ENCODE peak calls at places on chromosomes 12 and 14, in five cellular contexts. E is CD8-positive, alpha-beta T cell; Q is stomach; Y is CD4-positive, alpha-beta T cell; G is neural crest cell. A is an unnamed sample.

GRCh38 chr12:64814432-64814831 is 10.0 kb upstream of the TBC1D30 start:
- DNase-seq in E (no peak), Q (no peak), Y (no peak), G (no peak), A (no peak)

GRCh38 chr12:19369691-19370148 is 69.6 kb upstream of the AEBP2 start:
- DNase-seq in E (no peak), Q (no peak), Y (no peak), G (no peak), A (no peak)

GRCh38 chr12:96743606-96744005 is 163.5 kb upstream of the NEDD1 start:
- DNase-seq in E (no peak), Q (no peak), Y (no peak), G (no peak), A (no peak)

GRCh38 chr14:103594265-103594664 is 31.5 kb downstream of the COA8 start:
- DNase-seq in E (no peak), Q (no peak), Y (no peak), G (peak; percentile 65), A (no peak)

GRCh38 chr12:65699251-65699650 is 125.0 kb upstream of the HMGA2 start:
- DNase-seq in E (no peak), Q (no peak), Y (no peak), G (no peak), A (no peak)

GRCh38 chr12:132123970-132124765 is 20.0 kb downstream of the DDX51 start:
- DNase-seq in E (no peak), Q (no peak), Y (no peak), G (no peak), A (no peak)

GRCh38 chr14:37170993-37171392 is 1.4 kb downstream of the SLC25A21 start:
- DNase-seq in E (no peak), Q (no peak), Y (no peak), G (no peak), A (no peak)

GRCh38 chr14:62181591-62181990 is 419.4 kb downstream of the SNAPC1 start:
- DNase-seq in E (no peak), Q (no peak), Y (no peak), G (no peak), A (no peak)

GRCh38 chr12:66176525-66176924 is 6.7 kb upstream of the TMBIM4 start:
- DNase-seq in E (no peak), Q (no peak), Y (no peak), G (no peak), A (no peak)

GRCh38 chr12:111417290-111417689 is 11.6 kb downstream of the SH2B3 start:
- DNase-seq in E (no peak), Q (no peak), Y (no peak), G (no peak), A (no peak)

GRCh38 chr12:94172031-94172430 is 23.7 kb downstream of the PLXNC1 start:
- DNase-seq in E (no peak), Q (no peak), Y (no peak), G (no peak), A (no peak)

GRCh38 chr14:75877884-75878283 is 103.9 kb downstream of the TGFB3 start:
- DNase-seq in E (no peak), Q (no peak), Y (no peak), G (no peak), A (no peak)

GRCh38 chr12:115598827-115599226 is 678.7 kb downstream of the MED13L start:
- DNase-seq in E (no peak), Q (no peak), Y (no peak), G (peak; percentile 14), A (no peak)

GRCh38 chr14:52618602-52619001 is 66.0 kb downstream of the GPR137C start:
- DNase-seq in E (no peak), Q (no peak), Y (no peak), G (no peak), A (no peak)

GRCh38 chr14:80047761-80048160 is 163.5 kb downstream of the DIO2 start:
- DNase-seq in E (no peak), Q (no peak), Y (no peak), G (no peak), A (no peak)

GRCh38 chr12:90896164-90896563 is 58.8 kb downstream of the CCER1 start:
- DNase-seq in E (no peak), Q (no peak), Y (no peak), G (no peak), A (no peak)

GRCh38 chr14:99529899-99530298 is 48.7 kb downstream of the CCNK start:
- DNase-seq in E (no peak), Q (no peak), Y (no peak), G (no peak), A (no peak)

GRCh38 chr14:96225745-96226151 is 21.1 kb downstream of the BDKRB2 start:
- DNase-seq in E (no peak), Q (no peak), Y (no peak), G (no peak), A (no peak)

GRCh38 chr14:96793547-96793946 is 3.6 kb upstream of the VRK1 start:
- DNase-seq in E (no peak), Q (no peak), Y (no peak), G (no peak), A (no peak)

GRCh38 chr14:55673048-55673447 is 93.0 kb downstream of the KTN1 start:
- DNase-seq in E (no peak), Q (no peak), Y (no peak), G (no peak), A (no peak)

GRCh38 chr14:30017370-30017993 is 89.8 kb upstream of the PRKD1 start:
- DNase-seq in E (no peak), Q (no peak), Y (no peak), G (no peak), A (no peak)

GRCh38 chr12:124009781-124010180 is 36.8 kb downstream of the ZNF664 start:
- DNase-seq in E (no peak), Q (no peak), Y (no peak), G (no peak), A (no peak)

GRCh38 chr14:104171029-104171697 is 32.8 kb downstream of the KIF26A start:
- DNase-seq in E (no peak), Q (peak; percentile 50), Y (no peak), G (no peak), A (no peak)

GRCh38 chr12:10807186-10807585 is at the start of gene TAS2R8:
- DNase-seq in E (no peak), Q (no peak), Y (no peak), G (no peak), A (no peak)

GRCh38 chr12:52427083-52427482 is 7.1 kb downstream of the KRT75 start:
- DNase-seq in E (no peak), Q (no peak), Y (no peak), G (no peak), A (no peak)

GRCh38 chr12:96425321-96425720 is 25.1 kb upstream of the CDK17 start:
- DNase-seq in E (no peak), Q (no peak), Y (no peak), G (no peak), A (no peak)

GRCh38 chr14:72402429-72402772 is 470.2 kb downstream of the RGS6 start:
- DNase-seq in E (no peak), Q (no peak), Y (no peak), G (no peak), A (no peak)

GRCh38 chr14:99397698-99398097 is 83.0 kb downstream of the SETD3 start:
- DNase-seq in E (no peak), Q (no peak), Y (no peak), G (no peak), A (no peak)

GRCh38 chr12:117362391-117362790 is 965 bp upstream of the NOS1 start:
- DNase-seq in E (no peak), Q (no peak), Y (no peak), G (no peak), A (no peak)

GRCh38 chr12:57738661-57739237 is at the start of gene AGAP2:
- DNase-seq in E (no peak), Q (no peak), Y (no peak), G (peak; percentile 45), A (no peak)

DNA sequence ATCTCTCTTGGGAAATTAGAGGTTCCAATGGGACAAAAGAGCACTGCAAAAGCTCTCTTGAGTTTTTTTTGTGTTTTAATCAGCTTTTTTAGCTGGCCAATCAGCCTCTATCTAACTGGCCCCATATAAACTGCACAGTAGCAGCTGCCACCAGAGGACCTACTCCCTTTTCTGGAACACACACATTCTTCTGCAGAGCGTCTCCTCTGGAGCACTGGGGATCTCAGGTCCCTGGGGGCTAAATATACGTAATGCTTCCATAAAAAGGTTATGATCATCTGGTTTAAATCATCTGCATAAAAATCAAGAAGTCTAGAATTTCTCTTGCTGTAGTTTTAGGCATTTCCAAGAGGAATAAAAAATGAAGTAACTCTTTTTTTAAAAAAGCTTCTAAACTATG is 32.3 kb downstream of the TSPAN8 start:
- DNase-seq in E (no peak), Q (no peak), Y (no peak), G (no peak), A (no peak)
- TF ChIP-seq CTCF in E (no peak), Q (no peak), Y (no peak), G (no peak), A (no peak)

DNA sequence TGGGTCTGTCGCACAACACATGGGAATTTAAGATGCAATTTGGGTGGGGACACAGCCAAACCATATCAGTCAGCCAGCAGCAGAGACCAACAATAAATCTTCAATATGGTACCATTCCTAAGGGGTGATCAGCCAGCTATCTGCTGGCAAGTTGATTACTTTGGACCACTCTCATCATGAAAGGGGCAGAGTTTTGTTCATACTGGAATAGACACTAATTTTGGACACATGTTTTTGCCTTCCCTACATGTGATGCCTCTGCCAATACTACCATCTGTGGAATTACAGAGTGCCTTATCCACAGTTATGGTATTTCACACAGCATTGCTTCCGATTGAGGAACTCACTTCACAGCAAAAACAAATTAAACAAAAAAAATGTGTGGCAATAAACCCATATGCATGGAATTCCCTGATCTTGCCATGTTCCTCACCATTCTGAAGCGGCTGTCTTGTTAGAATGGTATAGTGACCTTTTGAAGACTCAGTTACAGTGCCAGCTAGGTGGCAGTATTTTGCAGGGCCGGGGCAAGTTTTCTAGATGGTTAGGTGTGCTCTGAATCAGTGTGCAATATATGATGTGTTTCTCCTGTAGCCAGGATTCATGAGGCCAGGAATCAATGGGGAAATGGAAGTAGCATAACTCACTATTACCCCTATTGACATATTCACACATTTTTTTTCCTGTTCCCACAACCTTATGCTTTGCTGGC is 179.0 kb upstream of the IGF1 start:
- DNase-seq in E (no peak), Q (no peak), Y (no peak), G (no peak), A (no peak)
- TF ChIP-seq CTCF in E (no peak), Q (no peak), Y (no peak), G (no peak), A (no peak)

DNA sequence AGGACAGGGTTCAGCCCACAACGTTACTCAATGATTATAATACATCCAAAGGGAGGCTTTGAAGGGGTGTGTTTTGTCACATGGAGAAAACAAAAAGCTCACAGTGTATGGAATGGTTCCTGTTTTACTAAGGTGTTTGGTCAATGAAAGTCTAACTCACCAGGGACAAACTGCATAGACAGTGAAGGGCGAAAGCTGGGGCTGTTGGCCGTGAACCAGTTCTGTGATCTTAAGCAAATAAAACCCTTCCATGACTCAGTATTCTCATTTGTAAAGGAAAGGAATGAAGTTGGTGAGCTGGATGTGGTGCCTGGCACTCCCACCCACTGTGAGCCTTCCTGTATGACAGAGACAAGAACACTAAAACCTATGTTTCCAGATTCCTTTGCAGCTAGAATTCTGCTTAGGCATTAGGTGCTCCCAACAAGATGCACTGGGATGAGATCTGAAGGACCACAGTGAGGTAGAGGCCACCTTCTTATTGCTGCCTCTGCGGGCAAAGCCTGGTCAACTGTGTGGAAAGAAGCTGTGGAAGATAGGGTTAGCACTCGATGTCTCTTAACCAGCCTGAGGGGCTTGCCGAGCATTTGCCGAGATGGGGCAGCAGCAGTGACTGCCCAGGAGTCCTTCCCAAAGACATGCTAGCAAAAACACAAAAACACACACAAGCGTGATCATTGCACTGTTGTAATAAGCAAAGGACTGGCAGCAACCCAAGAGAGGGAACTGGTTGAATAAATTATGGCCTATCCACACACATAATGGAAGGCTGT is 48.5 kb downstream of the VCPKMT start:
- DNase-seq in E (no peak), Q (peak; percentile 72), Y (no peak), G (no peak), A (no peak)
- TF ChIP-seq CTCF in E (no peak), Q (no peak), Y (no peak), G (no peak), A (no peak)

GRCh38 chr12:104177663-104178501 is 37.7 kb upstream of the TXNRD1 start:
- DNase-seq in E (no peak), Q (peak; percentile 38), Y (no peak), G (no peak), A (no peak)
- TF ChIP-seq CTCF in E (no peak), Q (no peak), Y (no peak), G (no peak), A (no peak)